ENCODE peak calls at places on chromosomes 1 and 21, in eight cellular contexts. W is NCI-H1105; B is AG09309; J is amygdala; I is CD8-positive, alpha-beta memory T cell; H is GM12865; L is T-helper 17 cell; V is RPMI7951. S is an unnamed sample.

GRCh38 chr1:204460346-204460745 is 34.3 kb downstream of the PIK3C2B start:
- DNase-seq in V (no peak), W (no peak), I (no peak), H (no peak), L (no peak), J (no peak), B (no peak), S (no peak)

GRCh38 chr21:45926281-45926680 is 55.3 kb upstream of the COL6A1 start:
- DNase-seq in B (no peak), J (no peak), V (peak), L (no peak), W (no peak), H (no peak), I (no peak), S (no peak)

GRCh38 chr1:162206749-162207635 is 137.5 kb downstream of the NOS1AP start:
- DNase-seq in I (no peak), L (no peak), W (peak), V (no peak), J (no peak), H (no peak), B (no peak), S (no peak)

GRCh38 chr1:184039126-184039525 is 1.6 kb upstream of the COLGALT2 start:
- DNase-seq in I (no peak), W (no peak), B (no peak), H (no peak), V (no peak), J (no peak), L (no peak), S (no peak)

GRCh38 chr1:1311107-1312104 is 3.0 kb downstream of the PUSL1 start:
- DNase-seq in L (no peak), B (no peak), W (no peak), V (no peak), I (no peak), J (no peak), H (no peak), S (no peak)

GRCh38 chr1:16900771-16901170 is 5.0 kb downstream of the RNU1-2 start:
- DNase-seq in V (no peak), H (no peak), B (no peak), J (no peak), I (no peak), W (no peak), L (no peak), S (no peak)

GRCh38 chr1:86082183-86082582 is 74.4 kb downstream of the COL24A1 start:
- DNase-seq in L (no peak), H (no peak), J (no peak), I (no peak), W (no peak), B (no peak), V (peak), S (no peak)

GRCh38 chr1:39205781-39206464 is 1.4 kb downstream of the MACF1 start:
- DNase-seq in W (no peak), V (no peak), B (no peak), H (no peak), J (no peak), L (no peak), I (no peak), S (no peak)

GRCh38 chr1:53348491-53349368 is 20.9 kb upstream of the LRP8 start:
- DNase-seq in V (no peak), L (no peak), W (no peak), B (no peak), H (no peak), J (no peak), I (no peak), S (no peak)

GRCh38 chr1:23913212-23913880 is at the start of gene CNR2:
- DNase-seq in L (no peak), J (no peak), H (peak), B (no peak), I (no peak), W (no peak), V (no peak), S (no peak)

S was measured in GM13976.